ENCODE peak calls at places on chromosomes 13 and 19, in six cellular contexts. H is CD4-positive, alpha-beta T cell; C is progenitor cell of endocrine pancreas; S is pancreas; B is adrenal gland; O is stomach. G is an unnamed sample.

GRCh38 chr13:47332149-47332548 is 435.3 kb upstream of the HTR2A start:
- DNase-seq in H (no peak), C (no peak), S (no peak), B (no peak), O (no peak), G (no peak)

GRCh38 chr19:39304185-39304513 is 7.9 kb downstream of the IFNL1 start:
- DNase-seq in H (no peak), C (no peak), S (no peak), B (no peak), O (no peak), G (no peak)

GRCh38 chr13:32830632-32831031 is 185.6 kb upstream of the KL start:
- DNase-seq in H (no peak), C (no peak), S (no peak), B (no peak), O (no peak), G (no peak)

GRCh38 chr19:14089412-14089661 is 1.2 kb downstream of the SAMD1 start:
- DNase-seq in H (no peak), C (no peak), S (no peak), B (no peak), O (no peak), G (peak)

GRCh38 chr19:38892841-38893240 is 6.6 kb downstream of the SIRT2 start:
- DNase-seq in H (no peak), C (no peak), S (no peak), B (peak), O (no peak), G (no peak)

GRCh38 chr19:46967578-46968018 is 52.0 kb upstream of the NPAS1 start:
- DNase-seq in H (no peak), C (no peak), S (no peak), B (peak), O (peak), G (no peak)

GRCh38 chr13:28582225-28582891 is 76.6 kb upstream of the POMP start:
- DNase-seq in H (no peak), C (no peak), S (no peak), B (no peak), O (no peak), G (peak)

GRCh38 chr19:46932346-46932745 is 71.5 kb downstream of the ARHGAP35 start:
- DNase-seq in H (no peak), C (no peak), S (no peak), B (no peak), O (no peak), G (no peak)

GRCh38 chr19:8922591-8922990 is 87.6 kb downstream of the MUC16 start:
- DNase-seq in H (no peak), C (no peak), S (no peak), B (no peak), O (no peak), G (no peak)

GRCh38 chr13:110883539-110883938 is 31.3 kb downstream of the ANKRD10 start:
- DNase-seq in H (no peak), C (no peak), S (no peak), B (no peak), O (no peak), G (no peak)

GRCh38 chr19:44799627-44800257 is 9.2 kb upstream of the BCAM start:
- DNase-seq in H (no peak), C (no peak), S (no peak), B (no peak), O (no peak), G (no peak)

GRCh38 chr19:44848805-44849457 is 2.8 kb downstream of the NECTIN2 start:
- DNase-seq in H (no peak), C (no peak), S (no peak), B (peak), O (no peak), G (no peak)

DNA sequence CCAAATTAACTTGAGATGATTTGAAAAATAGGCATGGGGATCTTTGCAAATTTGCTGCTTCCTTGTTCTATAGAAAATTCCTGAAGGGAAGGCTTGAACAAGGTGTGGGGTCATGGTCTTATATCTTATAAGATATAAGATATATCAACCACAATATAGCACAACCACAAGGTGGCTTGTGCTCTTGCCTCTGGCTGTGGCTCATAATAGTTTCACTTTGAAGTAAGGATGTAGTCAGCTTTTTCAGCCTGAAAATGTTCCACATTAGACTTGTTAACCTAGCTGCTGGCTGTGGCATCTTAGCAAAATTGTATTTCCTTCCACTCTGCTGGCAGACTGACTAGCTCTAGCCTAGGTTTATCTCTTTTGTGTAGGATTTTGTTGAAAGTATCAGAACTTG is 169.7 kb downstream of the KLF5 start:
- DNase-seq in H (no peak), C (no peak), S (no peak), B (no peak), O (no peak), G (no peak)
- TF ChIP-seq CTCF in H (peak), C (no peak), S (no peak), B (no peak), O (no peak), G (no peak)

GRCh38 chr13:51869921-51870320 is 8.2 kb downstream of the CCDC70 start:
- DNase-seq in H (no peak), C (no peak), S (no peak), B (no peak), O (no peak), G (no peak)
- TF ChIP-seq CTCF in H (no peak), C (no peak), S (no peak), B (no peak), O (no peak), G (no peak)

GRCh38 chr19:1624458-1624857 is 19.2 kb upstream of the UQCR11 start:
- DNase-seq in H (peak), C (peak), S (no peak), B (peak), O (peak), G (no peak)
- TF ChIP-seq CTCF in H (peak), C (peak), S (peak), B (peak), O (peak), G (peak)

GRCh38 chr13:81539643-81540150 is 1198.8 kb upstream of the SPRY2 start:
- DNase-seq in H (no peak), C (no peak), S (no peak), B (no peak), O (no peak), G (no peak)

GRCh38 chr13:81540777-81541176 is 1199.9 kb upstream of the SPRY2 start:
- DNase-seq in H (no peak), C (no peak), S (no peak), B (no peak), O (no peak), G (no peak)
- TF ChIP-seq CTCF in H (no peak), C (peak), S (peak), B (peak), O (peak), G (no peak)

GRCh38 chr13:23743269-23743668 is 145.9 kb downstream of the MIPEP start:
- DNase-seq in H (no peak), C (no peak), S (no peak), B (no peak), O (no peak), G (peak)

GRCh38 chr13:23740002-23740401 is 149.2 kb downstream of the MIPEP start:
- DNase-seq in H (no peak), C (no peak), S (no peak), B (no peak), O (no peak), G (no peak)

GRCh38 chr13:23743717-23744116 is 145.5 kb downstream of the MIPEP start:
- DNase-seq in H (no peak), C (no peak), S (no peak), B (no peak), O (no peak), G (no peak)

GRCh38 chr13:23744315-23744714 is 144.9 kb downstream of the MIPEP start:
- DNase-seq in H (no peak), C (no peak), S (no peak), B (no peak), O (no peak), G (no peak)

DNA sequence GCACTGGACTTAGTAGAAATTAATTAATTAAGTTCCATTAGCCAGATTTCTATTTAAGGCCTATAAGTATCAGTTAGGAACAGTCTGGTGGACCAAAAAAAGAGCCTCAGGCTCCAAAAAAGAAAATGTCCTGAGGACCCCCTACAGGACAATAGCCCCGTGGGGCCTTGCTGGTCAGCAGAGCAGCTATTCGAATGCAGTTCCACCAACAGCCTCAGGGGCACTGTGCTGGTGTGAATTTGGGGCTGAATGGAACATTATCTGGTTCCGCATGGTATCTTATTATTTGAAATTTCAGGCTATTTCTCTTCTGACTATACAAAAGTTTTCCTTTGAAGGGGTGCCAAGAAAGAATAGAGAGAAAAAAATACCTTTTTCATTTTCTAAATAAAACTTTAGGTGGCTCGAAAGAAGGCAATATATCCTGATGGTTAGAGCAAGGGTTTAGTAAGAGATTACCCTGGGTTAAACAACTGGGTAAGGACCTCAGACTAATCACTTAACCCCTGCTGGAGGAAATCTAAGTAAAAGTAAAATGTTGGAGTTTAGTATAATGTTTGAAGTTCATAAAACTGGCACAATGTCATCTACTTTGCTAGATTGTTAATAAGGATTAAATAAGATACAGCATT is 147.2 kb downstream of the MIPEP start:
- DNase-seq in H (no peak), C (no peak), S (no peak), B (no peak), O (no peak), G (no peak)
- TF ChIP-seq CTCF in H (peak), C (peak), S (no peak), B (no peak), O (no peak), G (peak)